ENCODE peak calls at places on chromosomes 7 and 10, in four cellular contexts. O is stimulated activated CD8-positive, alpha-beta memory T cell treated with anti-CD3 and anti-CD28 coated beads, Interleukin-7, amount 100 ng/mL, for 4 hours; H is cardiac fibroblast; N is HepG2. E is an unnamed sample.

GRCh38 chr7:115634633-115635032 is 395.9 kb downstream of the TFEC start:
- DNase-seq in N (peak), H (peak), O (no peak), E (no peak)

GRCh38 chr10:133354672-133355240 is 3.1 kb downstream of the FUOM start:
- DNase-seq in H (no peak), O (no peak), N (no peak), E (no peak)

GRCh38 chr10:122308487-122309141 is 37.5 kb downstream of the BTBD16 start:
- DNase-seq in N (no peak), O (no peak), H (no peak), E (no peak)

GRCh38 chr10:51176976-51177690 is 102.8 kb downstream of the PRKG1 start:
- DNase-seq in O (no peak), H (peak), N (no peak), E (no peak)

GRCh38 chr7:55438765-55439525 is 73.8 kb downstream of the LANCL2 start:
- DNase-seq in H (no peak), O (no peak), N (no peak), E (no peak)

GRCh38 chr7:111825046-111825445 is 262.8 kb upstream of the IMMP2L start:
- DNase-seq in N (no peak), H (peak), O (no peak), E (no peak)

GRCh38 chr7:80135306-80136104 is 874 bp downstream of the GNAI1 start:
- DNase-seq in H (peak), N (no peak), O (no peak), E (no peak)

GRCh38 chr10:62172465-62172864 is 96.2 kb downstream of the RTKN2 start:
- DNase-seq in O (no peak), N (no peak), H (no peak), E (no peak)

GRCh38 chr7:125059861-125060456 is 130.3 kb upstream of the POT1 start:
- DNase-seq in N (no peak), H (peak), O (no peak), E (no peak)

GRCh38 chr10:36942616-36943015 is 182.8 kb upstream of the ANKRD30A start:
- DNase-seq in O (no peak), N (no peak), H (no peak), E (no peak)

GRCh38 chr10:2861632-2862210 is 205.6 kb upstream of the PFKP start:
- DNase-seq in N (no peak), H (no peak), O (no peak), E (no peak)

GRCh38 chr10:59880976-59881510 is 25.3 kb downstream of the CCDC6 start:
- DNase-seq in O (peak), N (no peak), H (no peak), E (no peak)

GRCh38 chr10:118590334-118590733 is 5.1 kb downstream of the PRLHR start:
- DNase-seq in N (no peak), H (peak), O (no peak), E (no peak)

GRCh38 chr7:102991540-102992214 is 78.9 kb downstream of the LRRC17 start:
- DNase-seq in H (peak), O (no peak), N (peak), E (no peak)

GRCh38 chr7:51035696-51036095 is 253.0 kb upstream of the GRB10 start:
- DNase-seq in O (no peak), H (peak), N (no peak), E (no peak)

GRCh38 chr10:50605280-50606270 is 18.2 kb downstream of the SGMS1 start:
- DNase-seq in H (peak), O (no peak), N (peak), E (no peak)

GRCh38 chr7:1401011-1401410 is 58.3 kb downstream of the MICALL2 start:
- DNase-seq in O (no peak), H (no peak), N (no peak), E (no peak)

GRCh38 chr7:64795176-64795575 is 948 bp downstream of the ZNF138 start:
- DNase-seq in N (no peak), H (no peak), O (no peak), E (no peak)

GRCh38 chr7:4123823-4124222 is 558.3 kb upstream of the FOXK1 start:
- DNase-seq in N (no peak), H (peak), O (no peak), E (no peak)

GRCh38 chr10:121157998-121158397 is 306.8 kb downstream of the WDR11 start:
- DNase-seq in H (no peak), N (no peak), O (no peak), E (no peak)

GRCh38 chr7:52021343-52021742 is 704.7 kb upstream of the COBL start:
- DNase-seq in N (no peak), O (no peak), H (no peak), E (no peak)

GRCh38 chr10:32957341-32958084 is 517 bp downstream of the ITGB1 start:
- DNase-seq in O (no peak), N (no peak), H (peak), E (peak)

GRCh38 chr7:372939-373791 is 83.2 kb downstream of the FOXL3 start:
- DNase-seq in H (no peak), O (no peak), N (peak), E (peak)

GRCh38 chr7:2163565-2163964 is 69.2 kb downstream of the MAD1L1 start:
- DNase-seq in N (no peak), O (no peak), H (no peak), E (no peak)

GRCh38 chr10:77899080-77899477 is 27.5 kb downstream of the DLG5 start:
- DNase-seq in N (no peak), O (no peak), H (peak), E (no peak)

GRCh38 chr7:24958399-24958798 is 21.6 kb downstream of the OSBPL3 start:
- DNase-seq in O (no peak), N (no peak), H (no peak), E (no peak)

GRCh38 chr7:21364838-21365267 is 63.0 kb upstream of the SP4 start:
- DNase-seq in H (peak), O (no peak), N (peak), E (no peak)

GRCh38 chr10:102743078-102743587 is 615 bp upstream of the WBP1L start:
- DNase-seq in N (no peak), H (no peak), O (no peak), E (no peak)

GRCh38 chr10:129531195-129531968 is 64.3 kb downstream of the MGMT start:
- DNase-seq in H (peak), N (peak), O (no peak), E (no peak)

GRCh38 chr7:155916926-155917655 is 104.8 kb upstream of the SHH start:
- DNase-seq in N (no peak), H (no peak), O (no peak), E (no peak)

E was measured in glutamatergic neuron.